ENCODE peak calls at places on chromosomes 16 and 17, in nine cellular contexts. One of them, this sample, is unnamed.

GRCh38 chr16:54466233-54466632 is 179.6 kb upstream of the IRX3 start:
- DNase-seq in CMK: no peak
- DNase-seq in psoas muscle: no peak
- DNase-seq in cardiac fibroblast: no peak
- DNase-seq in AG10803: no peak
- DNase-seq in NCI-H1092: peak
- DNase-seq in heart right ventricle: no peak
- DNase-seq in stimulated activated CD8-positive, alpha-beta memory T cell treated with anti-CD3 and anti-CD28 coated beads, Interleukin-15, amount 100 ng/mL, for 1 hour: no peak
- DNase-seq in activated T-helper 9 cell treated with anti-CD3 and anti-CD28 coated beads, Interleukin-2, amount 50 U/mL, for 16 hours: no peak
- DNase-seq in this sample: no peak

GRCh38 chr16:52543654-52544053 is 3.3 kb downstream of the TOX3 start:
- DNase-seq in CMK: no peak
- DNase-seq in psoas muscle: no peak
- DNase-seq in cardiac fibroblast: no peak
- DNase-seq in AG10803: no peak
- DNase-seq in NCI-H1092: no peak
- DNase-seq in heart right ventricle: no peak
- DNase-seq in stimulated activated CD8-positive, alpha-beta memory T cell treated with anti-CD3 and anti-CD28 coated beads, Interleukin-15, amount 100 ng/mL, for 1 hour: no peak
- DNase-seq in activated T-helper 9 cell treated with anti-CD3 and anti-CD28 coated beads, Interleukin-2, amount 50 U/mL, for 16 hours: no peak
- DNase-seq in this sample: no peak

GRCh38 chr17:39244016-39244599 is 18.4 kb upstream of the STAC2 start:
- DNase-seq in CMK: peak
- DNase-seq in psoas muscle: no peak
- DNase-seq in cardiac fibroblast: no peak
- DNase-seq in AG10803: no peak
- DNase-seq in NCI-H1092: no peak
- DNase-seq in heart right ventricle: no peak
- DNase-seq in stimulated activated CD8-positive, alpha-beta memory T cell treated with anti-CD3 and anti-CD28 coated beads, Interleukin-15, amount 100 ng/mL, for 1 hour: no peak
- DNase-seq in activated T-helper 9 cell treated with anti-CD3 and anti-CD28 coated beads, Interleukin-2, amount 50 U/mL, for 16 hours: no peak
- DNase-seq in this sample: no peak

GRCh38 chr17:20922128-20922670 is 120.6 kb downstream of the USP22 start:
- DNase-seq in CMK: no peak
- DNase-seq in psoas muscle: no peak
- DNase-seq in cardiac fibroblast: peak
- DNase-seq in AG10803: peak
- DNase-seq in NCI-H1092: no peak
- DNase-seq in heart right ventricle: peak
- DNase-seq in stimulated activated CD8-positive, alpha-beta memory T cell treated with anti-CD3 and anti-CD28 coated beads, Interleukin-15, amount 100 ng/mL, for 1 hour: no peak
- DNase-seq in activated T-helper 9 cell treated with anti-CD3 and anti-CD28 coated beads, Interleukin-2, amount 50 U/mL, for 16 hours: no peak
- DNase-seq in this sample: peak

GRCh38 chr17:3974138-3974687 is 10.0 kb upstream of the ATP2A3 start:
- DNase-seq in CMK: peak
- DNase-seq in psoas muscle: peak
- DNase-seq in cardiac fibroblast: no peak
- DNase-seq in AG10803: no peak
- DNase-seq in NCI-H1092: no peak
- DNase-seq in heart right ventricle: no peak
- DNase-seq in stimulated activated CD8-positive, alpha-beta memory T cell treated with anti-CD3 and anti-CD28 coated beads, Interleukin-15, amount 100 ng/mL, for 1 hour: no peak
- DNase-seq in activated T-helper 9 cell treated with anti-CD3 and anti-CD28 coated beads, Interleukin-2, amount 50 U/mL, for 16 hours: no peak
- DNase-seq in this sample: peak

GRCh38 chr17:3929764-3930163 is 13.5 kb upstream of the P2RX1 start:
- DNase-seq in CMK: no peak
- DNase-seq in psoas muscle: no peak
- DNase-seq in cardiac fibroblast: no peak
- DNase-seq in AG10803: no peak
- DNase-seq in NCI-H1092: no peak
- DNase-seq in heart right ventricle: no peak
- DNase-seq in stimulated activated CD8-positive, alpha-beta memory T cell treated with anti-CD3 and anti-CD28 coated beads, Interleukin-15, amount 100 ng/mL, for 1 hour: no peak
- DNase-seq in activated T-helper 9 cell treated with anti-CD3 and anti-CD28 coated beads, Interleukin-2, amount 50 U/mL, for 16 hours: no peak
- DNase-seq in this sample: no peak

GRCh38 chr16:855471-855870 is 54.9 kb upstream of the GNG13 start:
- DNase-seq in CMK: no peak
- DNase-seq in psoas muscle: peak
- DNase-seq in cardiac fibroblast: no peak
- DNase-seq in AG10803: no peak
- DNase-seq in NCI-H1092: no peak
- DNase-seq in heart right ventricle: no peak
- DNase-seq in stimulated activated CD8-positive, alpha-beta memory T cell treated with anti-CD3 and anti-CD28 coated beads, Interleukin-15, amount 100 ng/mL, for 1 hour: no peak
- DNase-seq in activated T-helper 9 cell treated with anti-CD3 and anti-CD28 coated beads, Interleukin-2, amount 50 U/mL, for 16 hours: no peak
- DNase-seq in this sample: no peak

GRCh38 chr16:63289834-63290460 is 1253.7 kb upstream of the CDH8 start:
- DNase-seq in CMK: no peak
- DNase-seq in psoas muscle: no peak
- DNase-seq in cardiac fibroblast: peak
- DNase-seq in AG10803: peak
- DNase-seq in NCI-H1092: peak
- DNase-seq in heart right ventricle: no peak
- DNase-seq in stimulated activated CD8-positive, alpha-beta memory T cell treated with anti-CD3 and anti-CD28 coated beads, Interleukin-15, amount 100 ng/mL, for 1 hour: no peak
- DNase-seq in activated T-helper 9 cell treated with anti-CD3 and anti-CD28 coated beads, Interleukin-2, amount 50 U/mL, for 16 hours: no peak
- DNase-seq in this sample: peak

GRCh38 chr16:77594798-77595625 is 127.3 kb upstream of the NUDT7 start:
- DNase-seq in CMK: no peak
- DNase-seq in psoas muscle: no peak
- DNase-seq in cardiac fibroblast: no peak
- DNase-seq in AG10803: no peak
- DNase-seq in NCI-H1092: no peak
- DNase-seq in heart right ventricle: no peak
- DNase-seq in stimulated activated CD8-positive, alpha-beta memory T cell treated with anti-CD3 and anti-CD28 coated beads, Interleukin-15, amount 100 ng/mL, for 1 hour: no peak
- DNase-seq in activated T-helper 9 cell treated with anti-CD3 and anti-CD28 coated beads, Interleukin-2, amount 50 U/mL, for 16 hours: no peak
- DNase-seq in this sample: peak

GRCh38 chr17:75759457-75759856 is 5.5 kb downstream of the GALK1 start:
- DNase-seq in CMK: no peak
- DNase-seq in psoas muscle: peak
- DNase-seq in cardiac fibroblast: no peak
- DNase-seq in AG10803: no peak
- DNase-seq in NCI-H1092: no peak
- DNase-seq in heart right ventricle: no peak
- DNase-seq in stimulated activated CD8-positive, alpha-beta memory T cell treated with anti-CD3 and anti-CD28 coated beads, Interleukin-15, amount 100 ng/mL, for 1 hour: no peak
- DNase-seq in activated T-helper 9 cell treated with anti-CD3 and anti-CD28 coated beads, Interleukin-2, amount 50 U/mL, for 16 hours: no peak
- DNase-seq in this sample: no peak

GRCh38 chr16:22634913-22635312 is 124.2 kb downstream of the NPIPB5 start:
- DNase-seq in CMK: no peak
- DNase-seq in psoas muscle: no peak
- DNase-seq in cardiac fibroblast: no peak
- DNase-seq in AG10803: no peak
- DNase-seq in NCI-H1092: no peak
- DNase-seq in heart right ventricle: no peak
- DNase-seq in stimulated activated CD8-positive, alpha-beta memory T cell treated with anti-CD3 and anti-CD28 coated beads, Interleukin-15, amount 100 ng/mL, for 1 hour: no peak
- DNase-seq in activated T-helper 9 cell treated with anti-CD3 and anti-CD28 coated beads, Interleukin-2, amount 50 U/mL, for 16 hours: no peak
- DNase-seq in this sample: no peak

GRCh38 chr17:81095608-81095888 is 60.6 kb downstream of the BAIAP2 start:
- DNase-seq in CMK: no peak
- DNase-seq in psoas muscle: no peak
- DNase-seq in cardiac fibroblast: no peak
- DNase-seq in AG10803: no peak
- DNase-seq in NCI-H1092: no peak
- DNase-seq in heart right ventricle: no peak
- DNase-seq in stimulated activated CD8-positive, alpha-beta memory T cell treated with anti-CD3 and anti-CD28 coated beads, Interleukin-15, amount 100 ng/mL, for 1 hour: no peak
- DNase-seq in activated T-helper 9 cell treated with anti-CD3 and anti-CD28 coated beads, Interleukin-2, amount 50 U/mL, for 16 hours: peak
- DNase-seq in this sample: no peak

GRCh38 chr16:85124636-85125346 is 12.5 kb upstream of the CIBAR2 start:
- DNase-seq in CMK: no peak
- DNase-seq in psoas muscle: no peak
- DNase-seq in cardiac fibroblast: no peak
- DNase-seq in AG10803: no peak
- DNase-seq in NCI-H1092: no peak
- DNase-seq in heart right ventricle: no peak
- DNase-seq in stimulated activated CD8-positive, alpha-beta memory T cell treated with anti-CD3 and anti-CD28 coated beads, Interleukin-15, amount 100 ng/mL, for 1 hour: no peak
- DNase-seq in activated T-helper 9 cell treated with anti-CD3 and anti-CD28 coated beads, Interleukin-2, amount 50 U/mL, for 16 hours: no peak
- DNase-seq in this sample: no peak

GRCh38 chr16:66248096-66248495 is 118.4 kb upstream of the CDH5 start:
- DNase-seq in CMK: no peak
- DNase-seq in psoas muscle: peak
- DNase-seq in cardiac fibroblast: peak
- DNase-seq in AG10803: no peak
- DNase-seq in NCI-H1092: no peak
- DNase-seq in heart right ventricle: peak
- DNase-seq in stimulated activated CD8-positive, alpha-beta memory T cell treated with anti-CD3 and anti-CD28 coated beads, Interleukin-15, amount 100 ng/mL, for 1 hour: no peak
- DNase-seq in activated T-helper 9 cell treated with anti-CD3 and anti-CD28 coated beads, Interleukin-2, amount 50 U/mL, for 16 hours: no peak
- DNase-seq in this sample: no peak

GRCh38 chr17:80920406-80920805 is 71.2 kb upstream of the CHMP6 start:
- DNase-seq in CMK: no peak
- DNase-seq in psoas muscle: peak
- DNase-seq in cardiac fibroblast: peak
- DNase-seq in AG10803: no peak
- DNase-seq in NCI-H1092: no peak
- DNase-seq in heart right ventricle: no peak
- DNase-seq in stimulated activated CD8-positive, alpha-beta memory T cell treated with anti-CD3 and anti-CD28 coated beads, Interleukin-15, amount 100 ng/mL, for 1 hour: no peak
- DNase-seq in activated T-helper 9 cell treated with anti-CD3 and anti-CD28 coated beads, Interleukin-2, amount 50 U/mL, for 16 hours: no peak
- DNase-seq in this sample: no peak

GRCh38 chr16:12780467-12780866 is 23.2 kb downstream of the CPPED1 start:
- DNase-seq in CMK: no peak
- DNase-seq in psoas muscle: no peak
- DNase-seq in cardiac fibroblast: no peak
- DNase-seq in AG10803: no peak
- DNase-seq in NCI-H1092: no peak
- DNase-seq in heart right ventricle: no peak
- DNase-seq in stimulated activated CD8-positive, alpha-beta memory T cell treated with anti-CD3 and anti-CD28 coated beads, Interleukin-15, amount 100 ng/mL, for 1 hour: no peak
- DNase-seq in activated T-helper 9 cell treated with anti-CD3 and anti-CD28 coated beads, Interleukin-2, amount 50 U/mL, for 16 hours: no peak
- DNase-seq in this sample: no peak

GRCh38 chr16:48197294-48197693 is 41.5 kb upstream of the ABCC12 start:
- DNase-seq in CMK: no peak
- DNase-seq in psoas muscle: no peak
- DNase-seq in cardiac fibroblast: no peak
- DNase-seq in AG10803: no peak
- DNase-seq in NCI-H1092: no peak
- DNase-seq in heart right ventricle: no peak
- DNase-seq in stimulated activated CD8-positive, alpha-beta memory T cell treated with anti-CD3 and anti-CD28 coated beads, Interleukin-15, amount 100 ng/mL, for 1 hour: no peak
- DNase-seq in activated T-helper 9 cell treated with anti-CD3 and anti-CD28 coated beads, Interleukin-2, amount 50 U/mL, for 16 hours: no peak
- DNase-seq in this sample: no peak

GRCh38 chr16:55367796-55368195 is 43.8 kb downstream of the IRX6 start:
- DNase-seq in CMK: no peak
- DNase-seq in psoas muscle: no peak
- DNase-seq in cardiac fibroblast: peak
- DNase-seq in AG10803: peak
- DNase-seq in NCI-H1092: no peak
- DNase-seq in heart right ventricle: no peak
- DNase-seq in stimulated activated CD8-positive, alpha-beta memory T cell treated with anti-CD3 and anti-CD28 coated beads, Interleukin-15, amount 100 ng/mL, for 1 hour: no peak
- DNase-seq in activated T-helper 9 cell treated with anti-CD3 and anti-CD28 coated beads, Interleukin-2, amount 50 U/mL, for 16 hours: no peak
- DNase-seq in this sample: no peak

GRCh38 chr17:13051876-13052275 is 34.0 kb upstream of the ELAC2 start:
- DNase-seq in CMK: no peak
- DNase-seq in psoas muscle: no peak
- DNase-seq in cardiac fibroblast: no peak
- DNase-seq in AG10803: no peak
- DNase-seq in NCI-H1092: no peak
- DNase-seq in heart right ventricle: no peak
- DNase-seq in stimulated activated CD8-positive, alpha-beta memory T cell treated with anti-CD3 and anti-CD28 coated beads, Interleukin-15, amount 100 ng/mL, for 1 hour: no peak
- DNase-seq in activated T-helper 9 cell treated with anti-CD3 and anti-CD28 coated beads, Interleukin-2, amount 50 U/mL, for 16 hours: no peak
- DNase-seq in this sample: no peak

GRCh38 chr16:73558219-73558618 is 510.3 kb upstream of the ZFHX3 start:
- DNase-seq in CMK: no peak
- DNase-seq in psoas muscle: no peak
- DNase-seq in cardiac fibroblast: no peak
- DNase-seq in AG10803: no peak
- DNase-seq in NCI-H1092: no peak
- DNase-seq in heart right ventricle: no peak
- DNase-seq in stimulated activated CD8-positive, alpha-beta memory T cell treated with anti-CD3 and anti-CD28 coated beads, Interleukin-15, amount 100 ng/mL, for 1 hour: no peak
- DNase-seq in activated T-helper 9 cell treated with anti-CD3 and anti-CD28 coated beads, Interleukin-2, amount 50 U/mL, for 16 hours: no peak
- DNase-seq in this sample: no peak

GRCh38 chr17:55238931-55239297 is 25.8 kb upstream of the HLF start:
- DNase-seq in CMK: no peak
- DNase-seq in psoas muscle: no peak
- DNase-seq in cardiac fibroblast: peak
- DNase-seq in AG10803: no peak
- DNase-seq in NCI-H1092: peak
- DNase-seq in heart right ventricle: no peak
- DNase-seq in stimulated activated CD8-positive, alpha-beta memory T cell treated with anti-CD3 and anti-CD28 coated beads, Interleukin-15, amount 100 ng/mL, for 1 hour: no peak
- DNase-seq in activated T-helper 9 cell treated with anti-CD3 and anti-CD28 coated beads, Interleukin-2, amount 50 U/mL, for 16 hours: no peak
- DNase-seq in this sample: no peak

GRCh38 chr17:59547131-59547915 is 18.1 kb upstream of the DHX40 start:
- DNase-seq in CMK: no peak
- DNase-seq in psoas muscle: no peak
- DNase-seq in cardiac fibroblast: peak
- DNase-seq in AG10803: no peak
- DNase-seq in NCI-H1092: no peak
- DNase-seq in heart right ventricle: no peak
- DNase-seq in stimulated activated CD8-positive, alpha-beta memory T cell treated with anti-CD3 and anti-CD28 coated beads, Interleukin-15, amount 100 ng/mL, for 1 hour: no peak
- DNase-seq in activated T-helper 9 cell treated with anti-CD3 and anti-CD28 coated beads, Interleukin-2, amount 50 U/mL, for 16 hours: no peak
- DNase-seq in this sample: peak

GRCh38 chr17:51607512-51607911 is 347.2 kb downstream of the UTP18 start:
- DNase-seq in CMK: no peak
- DNase-seq in psoas muscle: no peak
- DNase-seq in cardiac fibroblast: no peak
- DNase-seq in AG10803: no peak
- DNase-seq in NCI-H1092: no peak
- DNase-seq in heart right ventricle: no peak
- DNase-seq in stimulated activated CD8-positive, alpha-beta memory T cell treated with anti-CD3 and anti-CD28 coated beads, Interleukin-15, amount 100 ng/mL, for 1 hour: no peak
- DNase-seq in activated T-helper 9 cell treated with anti-CD3 and anti-CD28 coated beads, Interleukin-2, amount 50 U/mL, for 16 hours: no peak
- DNase-seq in this sample: no peak

GRCh38 chr17:75099881-75100595 is 9.7 kb upstream of the ARMC7 start:
- DNase-seq in CMK: no peak
- DNase-seq in psoas muscle: no peak
- DNase-seq in cardiac fibroblast: no peak
- DNase-seq in AG10803: no peak
- DNase-seq in NCI-H1092: no peak
- DNase-seq in heart right ventricle: no peak
- DNase-seq in stimulated activated CD8-positive, alpha-beta memory T cell treated with anti-CD3 and anti-CD28 coated beads, Interleukin-15, amount 100 ng/mL, for 1 hour: no peak
- DNase-seq in activated T-helper 9 cell treated with anti-CD3 and anti-CD28 coated beads, Interleukin-2, amount 50 U/mL, for 16 hours: no peak
- DNase-seq in this sample: no peak

GRCh38 chr16:77760800-77761199 is 27.6 kb upstream of the VAT1L start:
- DNase-seq in CMK: no peak
- DNase-seq in psoas muscle: no peak
- DNase-seq in cardiac fibroblast: no peak
- DNase-seq in AG10803: no peak
- DNase-seq in NCI-H1092: no peak
- DNase-seq in heart right ventricle: no peak
- DNase-seq in stimulated activated CD8-positive, alpha-beta memory T cell treated with anti-CD3 and anti-CD28 coated beads, Interleukin-15, amount 100 ng/mL, for 1 hour: no peak
- DNase-seq in activated T-helper 9 cell treated with anti-CD3 and anti-CD28 coated beads, Interleukin-2, amount 50 U/mL, for 16 hours: no peak
- DNase-seq in this sample: no peak

GRCh38 chr16:86088287-86088686 is 189.3 kb downstream of the IRF8 start:
- DNase-seq in CMK: no peak
- DNase-seq in psoas muscle: no peak
- DNase-seq in cardiac fibroblast: no peak
- DNase-seq in AG10803: no peak
- DNase-seq in NCI-H1092: no peak
- DNase-seq in heart right ventricle: no peak
- DNase-seq in stimulated activated CD8-positive, alpha-beta memory T cell treated with anti-CD3 and anti-CD28 coated beads, Interleukin-15, amount 100 ng/mL, for 1 hour: no peak
- DNase-seq in activated T-helper 9 cell treated with anti-CD3 and anti-CD28 coated beads, Interleukin-2, amount 50 U/mL, for 16 hours: no peak
- DNase-seq in this sample: no peak

GRCh38 chr16:81220369-81220768 is 18.1 kb upstream of the BCO1 start:
- DNase-seq in CMK: no peak
- DNase-seq in psoas muscle: no peak
- DNase-seq in cardiac fibroblast: no peak
- DNase-seq in AG10803: no peak
- DNase-seq in NCI-H1092: no peak
- DNase-seq in heart right ventricle: no peak
- DNase-seq in stimulated activated CD8-positive, alpha-beta memory T cell treated with anti-CD3 and anti-CD28 coated beads, Interleukin-15, amount 100 ng/mL, for 1 hour: no peak
- DNase-seq in activated T-helper 9 cell treated with anti-CD3 and anti-CD28 coated beads, Interleukin-2, amount 50 U/mL, for 16 hours: no peak
- DNase-seq in this sample: no peak

GRCh38 chr17:20066253-20066652 is 57.1 kb downstream of the SPECC1 start:
- DNase-seq in CMK: no peak
- DNase-seq in psoas muscle: peak
- DNase-seq in cardiac fibroblast: peak
- DNase-seq in AG10803: peak
- DNase-seq in NCI-H1092: no peak
- DNase-seq in heart right ventricle: no peak
- DNase-seq in stimulated activated CD8-positive, alpha-beta memory T cell treated with anti-CD3 and anti-CD28 coated beads, Interleukin-15, amount 100 ng/mL, for 1 hour: no peak
- DNase-seq in activated T-helper 9 cell treated with anti-CD3 and anti-CD28 coated beads, Interleukin-2, amount 50 U/mL, for 16 hours: no peak
- DNase-seq in this sample: no peak

GRCh38 chr17:57044976-57045867 is 39.8 kb upstream of the AKAP1 start:
- DNase-seq in CMK: no peak
- DNase-seq in psoas muscle: peak
- DNase-seq in cardiac fibroblast: no peak
- DNase-seq in AG10803: no peak
- DNase-seq in NCI-H1092: no peak
- DNase-seq in heart right ventricle: no peak
- DNase-seq in stimulated activated CD8-positive, alpha-beta memory T cell treated with anti-CD3 and anti-CD28 coated beads, Interleukin-15, amount 100 ng/mL, for 1 hour: no peak
- DNase-seq in activated T-helper 9 cell treated with anti-CD3 and anti-CD28 coated beads, Interleukin-2, amount 50 U/mL, for 16 hours: no peak
- DNase-seq in this sample: no peak

This sample was measured in endothelial cell of umbilical vein.